ENCODE peak calls at places on chromosomes 11 and 22, in nine cellular contexts. One of them, this sample, is unnamed.

GRCh38 chr11:28123151-28123571 is 15.0 kb downstream of the METTL15 start:
- DNase-seq in stimulated activated effector memory CD8-positive, alpha-beta T cell treated with anti-CD3 and anti-CD28 coated beads, Interleukin-12 subunit alpha, Interleukin-12 subunit beta, amount 100 ng/mL, for 72 hours: no peak
- DNase-seq in uterus: no peak
- DNase-seq in non-pigmented ciliary epithelial cell: no peak
- DNase-seq in NCI-H1694: no peak
- DNase-seq in iris pigment epithelial cell: peak
- DNase-seq in mammary epithelial cell: peak
- DNase-seq in NCI-H1436 treated with DMSO at 0.1 percent for 48 hours: no peak
- DNase-seq in GM23338: no peak
- DNase-seq in this sample: peak

GRCh38 chr11:56140151-56140661 is at the start of gene OR8J3:
- DNase-seq in stimulated activated effector memory CD8-positive, alpha-beta T cell treated with anti-CD3 and anti-CD28 coated beads, Interleukin-12 subunit alpha, Interleukin-12 subunit beta, amount 100 ng/mL, for 72 hours: no peak
- DNase-seq in uterus: no peak
- DNase-seq in non-pigmented ciliary epithelial cell: no peak
- DNase-seq in NCI-H1694: no peak
- DNase-seq in iris pigment epithelial cell: no peak
- DNase-seq in mammary epithelial cell: no peak
- DNase-seq in NCI-H1436 treated with DMSO at 0.1 percent for 48 hours: no peak
- DNase-seq in GM23338: no peak
- DNase-seq in this sample: no peak

GRCh38 chr11:65430406-65431217 is 8.0 kb downstream of the NEAT1 start:
- DNase-seq in stimulated activated effector memory CD8-positive, alpha-beta T cell treated with anti-CD3 and anti-CD28 coated beads, Interleukin-12 subunit alpha, Interleukin-12 subunit beta, amount 100 ng/mL, for 72 hours: no peak
- DNase-seq in uterus: peak
- DNase-seq in non-pigmented ciliary epithelial cell: no peak
- DNase-seq in NCI-H1694: no peak
- DNase-seq in iris pigment epithelial cell: peak
- DNase-seq in mammary epithelial cell: peak
- DNase-seq in NCI-H1436 treated with DMSO at 0.1 percent for 48 hours: no peak
- DNase-seq in GM23338: no peak
- DNase-seq in this sample: peak

GRCh38 chr22:36368359-36368983 is 19.3 kb downstream of the MYH9 start:
- DNase-seq in stimulated activated effector memory CD8-positive, alpha-beta T cell treated with anti-CD3 and anti-CD28 coated beads, Interleukin-12 subunit alpha, Interleukin-12 subunit beta, amount 100 ng/mL, for 72 hours: no peak
- DNase-seq in uterus: no peak
- DNase-seq in non-pigmented ciliary epithelial cell: no peak
- DNase-seq in NCI-H1694: no peak
- DNase-seq in iris pigment epithelial cell: peak
- DNase-seq in mammary epithelial cell: peak
- DNase-seq in NCI-H1436 treated with DMSO at 0.1 percent for 48 hours: no peak
- DNase-seq in GM23338: peak
- DNase-seq in this sample: peak

GRCh38 chr22:33842421-33843094 is 77.7 kb downstream of the LARGE1 start:
- DNase-seq in stimulated activated effector memory CD8-positive, alpha-beta T cell treated with anti-CD3 and anti-CD28 coated beads, Interleukin-12 subunit alpha, Interleukin-12 subunit beta, amount 100 ng/mL, for 72 hours: no peak
- DNase-seq in uterus: no peak
- DNase-seq in non-pigmented ciliary epithelial cell: no peak
- DNase-seq in NCI-H1694: no peak
- DNase-seq in iris pigment epithelial cell: no peak
- DNase-seq in mammary epithelial cell: no peak
- DNase-seq in NCI-H1436 treated with DMSO at 0.1 percent for 48 hours: no peak
- DNase-seq in GM23338: no peak
- DNase-seq in this sample: no peak

GRCh38 chr11:77392842-77393241 is 81.1 kb downstream of the PAK1 start:
- DNase-seq in stimulated activated effector memory CD8-positive, alpha-beta T cell treated with anti-CD3 and anti-CD28 coated beads, Interleukin-12 subunit alpha, Interleukin-12 subunit beta, amount 100 ng/mL, for 72 hours: no peak
- DNase-seq in uterus: no peak
- DNase-seq in non-pigmented ciliary epithelial cell: no peak
- DNase-seq in NCI-H1694: no peak
- DNase-seq in iris pigment epithelial cell: no peak
- DNase-seq in mammary epithelial cell: no peak
- DNase-seq in NCI-H1436 treated with DMSO at 0.1 percent for 48 hours: no peak
- DNase-seq in GM23338: no peak
- DNase-seq in this sample: no peak

GRCh38 chr11:117819096-117820040 is 5.2 kb downstream of the FXYD2 start:
- DNase-seq in stimulated activated effector memory CD8-positive, alpha-beta T cell treated with anti-CD3 and anti-CD28 coated beads, Interleukin-12 subunit alpha, Interleukin-12 subunit beta, amount 100 ng/mL, for 72 hours: no peak
- DNase-seq in uterus: peak
- DNase-seq in non-pigmented ciliary epithelial cell: peak
- DNase-seq in NCI-H1694: no peak
- DNase-seq in iris pigment epithelial cell: peak
- DNase-seq in mammary epithelial cell: peak
- DNase-seq in NCI-H1436 treated with DMSO at 0.1 percent for 48 hours: no peak
- DNase-seq in GM23338: peak
- DNase-seq in this sample: peak

GRCh38 chr11:64013141-64013896 is 22.4 kb upstream of the FLRT1 start:
- DNase-seq in stimulated activated effector memory CD8-positive, alpha-beta T cell treated with anti-CD3 and anti-CD28 coated beads, Interleukin-12 subunit alpha, Interleukin-12 subunit beta, amount 100 ng/mL, for 72 hours: no peak
- DNase-seq in uterus: no peak
- DNase-seq in non-pigmented ciliary epithelial cell: no peak
- DNase-seq in NCI-H1694: no peak
- DNase-seq in iris pigment epithelial cell: no peak
- DNase-seq in mammary epithelial cell: no peak
- DNase-seq in NCI-H1436 treated with DMSO at 0.1 percent for 48 hours: no peak
- DNase-seq in GM23338: no peak
- DNase-seq in this sample: no peak

GRCh38 chr11:47335733-47336132 is 16.8 kb downstream of the MYBPC3 start:
- DNase-seq in stimulated activated effector memory CD8-positive, alpha-beta T cell treated with anti-CD3 and anti-CD28 coated beads, Interleukin-12 subunit alpha, Interleukin-12 subunit beta, amount 100 ng/mL, for 72 hours: no peak
- DNase-seq in uterus: no peak
- DNase-seq in non-pigmented ciliary epithelial cell: no peak
- DNase-seq in NCI-H1694: no peak
- DNase-seq in iris pigment epithelial cell: no peak
- DNase-seq in mammary epithelial cell: no peak
- DNase-seq in NCI-H1436 treated with DMSO at 0.1 percent for 48 hours: no peak
- DNase-seq in GM23338: no peak
- DNase-seq in this sample: no peak

GRCh38 chr11:133366088-133366487 is 166.2 kb downstream of the OPCML start:
- DNase-seq in stimulated activated effector memory CD8-positive, alpha-beta T cell treated with anti-CD3 and anti-CD28 coated beads, Interleukin-12 subunit alpha, Interleukin-12 subunit beta, amount 100 ng/mL, for 72 hours: no peak
- DNase-seq in uterus: no peak
- DNase-seq in non-pigmented ciliary epithelial cell: no peak
- DNase-seq in NCI-H1694: no peak
- DNase-seq in iris pigment epithelial cell: no peak
- DNase-seq in mammary epithelial cell: no peak
- DNase-seq in NCI-H1436 treated with DMSO at 0.1 percent for 48 hours: no peak
- DNase-seq in GM23338: no peak
- DNase-seq in this sample: no peak

GRCh38 chr11:69915501-69916250 is 96.5 kb upstream of the FGF3 start:
- DNase-seq in stimulated activated effector memory CD8-positive, alpha-beta T cell treated with anti-CD3 and anti-CD28 coated beads, Interleukin-12 subunit alpha, Interleukin-12 subunit beta, amount 100 ng/mL, for 72 hours: peak
- DNase-seq in uterus: peak
- DNase-seq in non-pigmented ciliary epithelial cell: no peak
- DNase-seq in NCI-H1694: peak
- DNase-seq in iris pigment epithelial cell: peak
- DNase-seq in mammary epithelial cell: peak
- DNase-seq in NCI-H1436 treated with DMSO at 0.1 percent for 48 hours: no peak
- DNase-seq in GM23338: peak
- DNase-seq in this sample: peak

GRCh38 chr11:133669371-133670046 is 137.2 kb upstream of the OPCML start:
- DNase-seq in stimulated activated effector memory CD8-positive, alpha-beta T cell treated with anti-CD3 and anti-CD28 coated beads, Interleukin-12 subunit alpha, Interleukin-12 subunit beta, amount 100 ng/mL, for 72 hours: no peak
- DNase-seq in uterus: no peak
- DNase-seq in non-pigmented ciliary epithelial cell: no peak
- DNase-seq in NCI-H1694: no peak
- DNase-seq in iris pigment epithelial cell: no peak
- DNase-seq in mammary epithelial cell: no peak
- DNase-seq in NCI-H1436 treated with DMSO at 0.1 percent for 48 hours: no peak
- DNase-seq in GM23338: peak
- DNase-seq in this sample: no peak

GRCh38 chr11:43554148-43554473 is 126.4 kb upstream of the HSD17B12 start:
- DNase-seq in stimulated activated effector memory CD8-positive, alpha-beta T cell treated with anti-CD3 and anti-CD28 coated beads, Interleukin-12 subunit alpha, Interleukin-12 subunit beta, amount 100 ng/mL, for 72 hours: no peak
- DNase-seq in uterus: no peak
- DNase-seq in non-pigmented ciliary epithelial cell: no peak
- DNase-seq in NCI-H1694: no peak
- DNase-seq in iris pigment epithelial cell: no peak
- DNase-seq in mammary epithelial cell: no peak
- DNase-seq in NCI-H1436 treated with DMSO at 0.1 percent for 48 hours: no peak
- DNase-seq in GM23338: no peak
- DNase-seq in this sample: no peak

GRCh38 chr11:120432056-120433018 is 79.2 kb upstream of the GRIK4 start:
- DNase-seq in stimulated activated effector memory CD8-positive, alpha-beta T cell treated with anti-CD3 and anti-CD28 coated beads, Interleukin-12 subunit alpha, Interleukin-12 subunit beta, amount 100 ng/mL, for 72 hours: no peak
- DNase-seq in uterus: no peak
- DNase-seq in non-pigmented ciliary epithelial cell: peak
- DNase-seq in NCI-H1694: no peak
- DNase-seq in iris pigment epithelial cell: peak
- DNase-seq in mammary epithelial cell: peak
- DNase-seq in NCI-H1436 treated with DMSO at 0.1 percent for 48 hours: no peak
- DNase-seq in GM23338: no peak
- DNase-seq in this sample: peak

GRCh38 chr11:69293819-69294505 is at the start of gene MYEOV:
- DNase-seq in stimulated activated effector memory CD8-positive, alpha-beta T cell treated with anti-CD3 and anti-CD28 coated beads, Interleukin-12 subunit alpha, Interleukin-12 subunit beta, amount 100 ng/mL, for 72 hours: no peak
- DNase-seq in uterus: no peak
- DNase-seq in non-pigmented ciliary epithelial cell: no peak
- DNase-seq in NCI-H1694: no peak
- DNase-seq in iris pigment epithelial cell: peak
- DNase-seq in mammary epithelial cell: peak
- DNase-seq in NCI-H1436 treated with DMSO at 0.1 percent for 48 hours: no peak
- DNase-seq in GM23338: peak
- DNase-seq in this sample: peak

This sample was measured in fibroblast of pulmonary artery.